ENCODE peak calls at places on chromosomes 7 and 10, in six cellular contexts. I is HAP-1; V is heart right ventricle; O is tibial nerve; Y is effector memory CD4-positive, alpha-beta T cell; R is Panc1. S is an unnamed sample.
A peak's percentile ranks its signal among the peaks of the same experiment; 100 is the strongest.

GRCh38 chr7:17598305-17598704 is 299.9 kb downstream of the AHR start:
- DNase-seq in I (no peak), V (no peak), O (no peak), Y (no peak), R (no peak), S (no peak)

GRCh38 chr10:9275861-9276260 is 1221.4 kb downstream of the GATA3 start:
- DNase-seq in I (no peak), V (no peak), O (no peak), Y (no peak), R (no peak), S (no peak)

GRCh38 chr7:82507365-82507975 is 63.9 kb upstream of the CACNA2D1 start:
- DNase-seq in I (no peak), V (no peak), O (no peak), Y (no peak), R (no peak), S (no peak)

GRCh38 chr10:22319559-22320558 is 1.0 kb upstream of the BMI1 start:
- DNase-seq in I (no peak), V (no peak), O (no peak), Y (no peak), R (no peak), S (no peak)

GRCh38 chr7:50387351-50387750 is 62.8 kb downstream of the FIGNL1 start:
- DNase-seq in I (no peak), V (no peak), O (no peak), Y (no peak), R (no peak), S (no peak)

GRCh38 chr10:112094984-112095383 is 88.6 kb downstream of the GPAM start:
- DNase-seq in I (no peak), V (no peak), O (no peak), Y (no peak), R (no peak), S (no peak)

GRCh38 chr7:77434570-77434969 is 18.4 kb upstream of the GSAP start:
- DNase-seq in I (no peak), V (no peak), O (no peak), Y (no peak), R (no peak), S (no peak)

GRCh38 chr10:110870823-110871235 is 899 bp upstream of the PDCD4 start:
- DNase-seq in I (peak; percentile 18), V (no peak), O (peak; percentile 40), Y (no peak), R (no peak), S (no peak)

GRCh38 chr7:131104611-131105293 is 222.9 kb upstream of the MKLN1 start:
- DNase-seq in I (no peak), V (no peak), O (no peak), Y (no peak), R (no peak), S (no peak)

GRCh38 chr10:36187382-36188042 is 545.4 kb upstream of the FZD8 start:
- DNase-seq in I (no peak), V (peak; percentile 21), O (no peak), Y (no peak), R (no peak), S (no peak)

GRCh38 chr7:2523941-2524807 is 4.6 kb downstream of the LFNG start:
- DNase-seq in I (peak; percentile 92), V (peak; percentile 90), O (no peak), Y (no peak), R (no peak), S (peak; percentile 96)

GRCh38 chr7:15424468-15424867 is 137.3 kb downstream of the AGMO start:
- DNase-seq in I (no peak), V (no peak), O (no peak), Y (no peak), R (no peak), S (no peak)

GRCh38 chr7:74466196-74466813 is 12.6 kb downstream of the GTF2IRD1 start:
- DNase-seq in I (no peak), V (peak; percentile 39), O (no peak), Y (no peak), R (no peak), S (no peak)

GRCh38 chr7:32680259-32681173 is 185.2 kb downstream of the AVL9 start:
- DNase-seq in I (no peak), V (no peak), O (no peak), Y (no peak), R (no peak), S (no peak)

GRCh38 chr7:105838273-105839141 is 37.9 kb downstream of the ATXN7L1 start:
- DNase-seq in I (peak; percentile 67), V (no peak), O (peak; percentile 21), Y (no peak), R (no peak), S (no peak)

GRCh38 chr10:119896937-119897336 is 4.4 kb downstream of the SEC23IP start:
- DNase-seq in I (peak; percentile 47), V (peak; percentile 69), O (peak; percentile 26), Y (no peak), R (no peak), S (no peak)

GRCh38 chr10:98748298-98748697 is 301.6 kb upstream of the HPS1 start:
- DNase-seq in I (peak; percentile 50), V (no peak), O (no peak), Y (no peak), R (peak; percentile 8), S (no peak)

GRCh38 chr10:18290651-18291313 is 150.6 kb downstream of the CACNB2 start:
- DNase-seq in I (peak; percentile 61), V (no peak), O (no peak), Y (no peak), R (no peak), S (no peak)

GRCh38 chr7:112744818-112745217 is 45.4 kb downstream of the TMEM168 start:
- DNase-seq in I (no peak), V (no peak), O (no peak), Y (no peak), R (no peak), S (no peak)

GRCh38 chr7:127791790-127792189 is 139.8 kb downstream of the SND1 start:
- DNase-seq in I (no peak), V (no peak), O (no peak), Y (no peak), R (no peak), S (no peak)

GRCh38 chr7:46970131-46970430 is 611.8 kb downstream of the TNS3 start:
- DNase-seq in I (no peak), V (no peak), O (no peak), Y (no peak), R (no peak), S (no peak)

GRCh38 chr10:60733189-60733815 is 45.0 kb upstream of the CDK1 start:
- DNase-seq in I (peak; percentile 69), V (peak; percentile 12), O (no peak), Y (peak; percentile 33), R (no peak), S (no peak)

GRCh38 chr7:70356324-70356797 is 758.1 kb downstream of the AUTS2 start:
- DNase-seq in I (no peak), V (no peak), O (no peak), Y (no peak), R (no peak), S (no peak)

GRCh38 chr7:105306160-105306784 is 82.4 kb downstream of the SRPK2 start:
- DNase-seq in I (no peak), V (no peak), O (no peak), Y (no peak), R (no peak), S (no peak)

GRCh38 chr7:44727346-44728262 is 21.0 kb upstream of the ZMIZ2 start:
- DNase-seq in I (no peak), V (no peak), O (no peak), Y (no peak), R (no peak), S (no peak)

GRCh38 chr10:132665946-132666732 is 119.8 kb downstream of the NKX6-2 start:
- DNase-seq in I (no peak), V (no peak), O (no peak), Y (no peak), R (peak; percentile 97), S (no peak)

GRCh38 chr7:134669845-134670373 is 23.3 kb downstream of the BPGM start:
- DNase-seq in I (peak; percentile 40), V (no peak), O (no peak), Y (peak; percentile 86), R (peak; percentile 99), S (no peak)

GRCh38 chr7:134674424-134674823 is 27.8 kb downstream of the BPGM start:
- DNase-seq in I (no peak), V (no peak), O (no peak), Y (no peak), R (no peak), S (no peak)

GRCh38 chr7:134667899-134668298 is 21.2 kb downstream of the BPGM start:
- DNase-seq in I (no peak), V (no peak), O (no peak), Y (no peak), R (no peak), S (no peak)

GRCh38 chr7:134671670-134672069 is 25.0 kb downstream of the BPGM start:
- DNase-seq in I (no peak), V (no peak), O (no peak), Y (no peak), R (no peak), S (no peak)

DNA sequence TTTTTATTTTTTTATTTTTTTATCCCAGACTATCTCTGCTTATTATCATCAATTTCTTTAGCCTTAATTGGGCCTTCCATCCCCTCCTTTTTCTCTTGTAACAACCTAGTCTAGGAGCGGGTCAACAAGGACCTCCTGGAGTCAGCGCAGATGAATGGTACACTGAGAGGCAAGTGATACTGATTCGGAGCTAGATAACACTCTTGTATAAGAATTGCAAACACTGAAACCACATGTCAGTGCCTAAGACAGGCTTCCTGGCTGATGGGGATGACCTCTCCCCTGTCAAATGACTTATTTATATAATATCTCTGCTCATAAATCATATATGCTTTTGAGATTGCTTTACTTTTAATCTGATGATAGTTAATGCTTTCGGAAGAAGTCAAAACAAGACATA is 22.7 kb downstream of the BPGM start:
- DNase-seq in I (no peak), V (no peak), O (no peak), Y (no peak), R (no peak), S (no peak)
- H3K4me3 ChIP-seq in I (no peak overlapping the region), V (no peak overlapping the region), O (no peak overlapping the region), Y (no peak overlapping the region), R (no peak overlapping the region), S (no peak overlapping the region)

GRCh38 chr7:29924006-29924405 is 65.6 kb downstream of the SCRN1 start:
- DNase-seq in I (no peak), V (no peak), O (no peak), Y (no peak), R (no peak), S (no peak)
- H3K4me3 ChIP-seq in I (no peak overlapping the region), V (no peak overlapping the region), O (no peak overlapping the region), Y (no peak overlapping the region), R (no peak overlapping the region), S (no peak overlapping the region)

GRCh38 chr7:142806021-142806353 is 35.2 kb downstream of the PRSS2 start:
- DNase-seq in I (no peak), V (no peak), O (no peak), Y (no peak), R (no peak), S (no peak)
- H3K4me3 ChIP-seq in I (no peak overlapping the region), V (no peak overlapping the region), O (no peak overlapping the region), Y (no peak overlapping the region), R (no peak overlapping the region), S (no peak overlapping the region)

DNA sequence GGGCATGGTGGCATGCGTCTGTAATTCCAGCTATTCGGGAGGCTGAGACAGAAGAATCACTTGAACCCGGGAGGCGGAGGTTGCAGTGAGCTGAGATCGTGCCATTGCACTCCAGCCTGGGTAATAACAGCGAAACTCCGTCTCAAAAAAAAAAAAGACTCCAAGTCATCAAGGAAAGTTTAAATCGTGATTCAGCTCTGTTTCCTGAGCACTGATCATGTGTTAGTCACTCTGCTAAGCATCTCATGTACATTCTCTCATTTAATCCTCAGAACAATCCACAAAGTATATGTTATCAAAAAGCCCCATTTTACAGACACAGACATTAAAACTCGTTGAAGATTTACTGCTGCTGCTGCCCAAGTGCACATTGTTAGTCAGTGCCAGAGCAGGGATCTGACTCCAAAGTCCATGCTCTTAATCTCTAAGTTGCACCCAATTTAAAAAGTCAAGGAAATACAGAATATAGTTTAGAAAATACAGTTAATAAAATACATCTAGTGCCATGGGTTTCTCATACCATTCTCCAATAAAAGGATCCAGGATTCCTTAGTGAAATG is 6.2 kb downstream of the PIK3AP1 start:
- DNase-seq in I (no peak), V (no peak), O (no peak), Y (no peak), R (no peak), S (no peak)
- H3K4me3 ChIP-seq in I (no peak overlapping the region), V (no peak overlapping the region), O (no peak overlapping the region), Y (no peak overlapping the region), R (no peak overlapping the region), S (no peak overlapping the region)

S was measured in lower leg skin.